ENCODE peak calls at places on chromosome 1, in eight cellular contexts. D, C, H, W, F, I, G and L are unnamed samples.

GRCh38 chr1:24111264-24111997 is 504 bp downstream of the MYOM3 start:
- DNase-seq in C (no peak), D (no peak), I (no peak), G (no peak), W (no peak), F (peak; percentile 49), H (no peak), L (peak; percentile 50)

GRCh38 chr1:151838491-151839412 is 868 bp downstream of the C2CD4D start:
- DNase-seq in F (no peak), D (no peak), W (no peak), C (no peak), I (no peak), G (no peak), H (no peak), L (no peak)

GRCh38 chr1:176786274-176786673 is 323.3 kb downstream of the PAPPA2 start:
- DNase-seq in D (no peak), H (no peak), G (no peak), C (no peak), F (no peak), W (no peak), I (no peak), L (no peak)

GRCh38 chr1:92990828-92991227 is 29.6 kb upstream of the DIPK1A start:
- DNase-seq in I (no peak), D (peak; percentile 12), W (no peak), F (no peak), H (no peak), C (no peak), G (no peak), L (no peak)

GRCh38 chr1:178819123-178819522 is 51.8 kb downstream of the ANGPTL1 start:
- DNase-seq in D (no peak), G (no peak), H (no peak), I (peak; percentile 15), F (no peak), C (no peak), W (no peak), L (no peak)

GRCh38 chr1:244361764-244362473 is 89.8 kb downstream of the ADSS2 start:
- DNase-seq in W (no peak), D (no peak), G (no peak), H (peak; percentile 21), C (no peak), F (no peak), I (peak; percentile 86), L (peak; percentile 24)

GRCh38 chr1:219434285-219434950 is 178.5 kb downstream of the ZC3H11B start:
- DNase-seq in I (no peak), F (no peak), C (no peak), H (no peak), G (no peak), D (no peak), W (no peak), L (no peak)

GRCh38 chr1:52633291-52633754 is 355 bp downstream of the SHISAL2A start:
- DNase-seq in W (no peak), I (no peak), C (no peak), H (no peak), D (no peak), G (no peak), F (no peak), L (no peak)

GRCh38 chr1:10629816-10630571 is 155.2 kb downstream of the PEX14 start:
- DNase-seq in I (no peak), W (no peak), D (no peak), H (no peak), G (peak; percentile 46), F (no peak), C (no peak), L (no peak)

GRCh38 chr1:100622966-100623762 is 85.2 kb downstream of the GPR88 start:
- DNase-seq in F (no peak), I (peak; percentile 93), W (no peak), C (no peak), D (no peak), H (no peak), G (no peak), L (no peak)

GRCh38 chr1:200708769-200709168 is 29.9 kb upstream of the CAMSAP2 start:
- DNase-seq in W (no peak), G (no peak), C (no peak), F (no peak), D (no peak), H (peak; percentile 65), I (peak; percentile 60), L (no peak)

GRCh38 chr1:99005142-99005491 is 456 bp upstream of the PLPPR5 start:
- DNase-seq in C (no peak), F (no peak), I (no peak), G (no peak), H (no peak), D (no peak), W (no peak), L (no peak)

GRCh38 chr1:244450597-244451538 is 841 bp downstream of the ADSS2 start:
- DNase-seq in F (peak; percentile 39), D (peak; percentile 94), G (peak; percentile 68), C (peak; percentile 41), I (peak; percentile 89), W (peak; percentile 73), H (peak; percentile 40), L (peak; percentile 33)

GRCh38 chr1:175073054-175073453 is 5.4 kb downstream of the TNN start:
- DNase-seq in H (no peak), W (no peak), I (no peak), G (no peak), F (peak; percentile 49), C (no peak), D (peak; percentile 72), L (no peak)

GRCh38 chr1:18957136-18957521 is 653 bp upstream of the IFFO2 start:
- DNase-seq in F (no peak), I (no peak), G (no peak), H (no peak), W (no peak), D (no peak), C (no peak), L (no peak)

GRCh38 chr1:240508950-240509349 is 103.0 kb downstream of the GREM2 start:
- DNase-seq in H (no peak), G (no peak), W (no peak), I (peak; percentile 42), D (no peak), F (no peak), C (no peak), L (no peak)

GRCh38 chr1:6743189-6744101 is 41.8 kb upstream of the CAMTA1 start:
- DNase-seq in I (peak; percentile 77), D (no peak), F (peak; percentile 68), G (no peak), C (no peak), H (no peak), W (peak; percentile 45), L (peak; percentile 78)

DNA sequence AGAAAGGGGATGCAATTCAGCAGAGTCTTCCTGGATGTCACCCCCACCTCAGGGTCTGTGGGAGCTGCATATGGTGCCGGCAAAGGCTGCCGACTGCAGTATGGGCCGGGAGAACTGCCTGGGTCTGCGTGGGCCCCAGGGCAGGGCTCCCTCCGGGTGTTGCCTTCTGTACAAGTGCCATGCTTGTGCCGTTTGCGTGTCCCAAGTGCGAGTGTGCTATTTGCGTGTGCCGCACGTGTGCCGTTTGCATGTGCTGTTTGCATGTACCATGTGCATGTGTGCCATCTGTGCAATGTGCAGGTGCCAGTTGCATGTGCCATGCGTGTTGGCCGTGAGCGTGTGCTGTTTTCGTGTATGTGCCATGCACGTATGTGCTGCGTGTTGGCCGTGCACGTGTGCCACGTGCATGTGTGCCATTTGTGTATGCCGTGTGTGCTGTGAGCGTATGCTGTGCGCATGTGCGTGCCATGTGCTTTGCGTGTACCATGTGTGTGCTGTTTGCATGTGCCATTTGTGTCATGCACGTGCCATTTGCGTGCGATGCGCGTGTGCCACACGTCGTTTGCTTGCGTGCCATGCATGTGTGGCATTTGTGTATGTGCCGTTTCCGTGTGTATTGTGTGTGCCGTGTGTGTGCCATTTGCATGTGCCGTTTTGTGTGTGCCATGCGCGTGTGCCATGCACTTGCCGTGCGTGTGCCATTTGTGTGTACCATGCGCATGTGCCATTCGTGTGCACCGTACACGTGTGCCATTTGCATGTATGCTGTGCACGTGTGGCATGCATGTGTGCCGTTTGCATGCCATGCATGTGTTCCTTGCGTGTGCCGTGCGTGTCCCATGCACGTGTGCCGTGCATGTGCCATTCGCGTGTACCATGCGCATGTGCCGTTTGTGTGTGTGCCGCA is 1.5 kb upstream of the TAS1R3 start:
- DNase-seq in C (no peak), H (no peak), G (no peak), I (no peak), W (no peak), F (no peak), D (no peak), L (no peak)
- H3K4me3 ChIP-seq in C (no peak overlapping the region), H (no peak overlapping the region), G (no peak overlapping the region), I (no peak overlapping the region), W (no peak overlapping the region), F (no peak overlapping the region), D (no peak overlapping the region), L (no peak overlapping the region)

GRCh38 chr1:96366516-96366915 is 355.1 kb upstream of the PTBP2 start:
- DNase-seq in G (no peak), W (no peak), I (no peak), H (no peak), C (no peak), F (no peak), D (no peak), L (no peak)
- TF ChIP-seq CTCF in G (no peak), W (no peak), I (no peak), H (no peak), C (no peak), F (no peak), D (no peak), L (no peak)

GRCh38 chr1:155001688-155002474 is 721 bp upstream of the ZBTB7B start:
- DNase-seq in I (peak; percentile 99), W (peak; percentile 100), C (peak; percentile 100), D (peak; percentile 100), H (peak; percentile 96), G (peak; percentile 100), F (peak; percentile 100), L (peak; percentile 100)
- TF ChIP-seq POLR2A in I (no peak), W (peak; percentile 92), C (peak; percentile 81), D (peak; percentile 84), H (no peak), G (peak; percentile 71), F (peak; percentile 92), L (peak; percentile 75)

DNA sequence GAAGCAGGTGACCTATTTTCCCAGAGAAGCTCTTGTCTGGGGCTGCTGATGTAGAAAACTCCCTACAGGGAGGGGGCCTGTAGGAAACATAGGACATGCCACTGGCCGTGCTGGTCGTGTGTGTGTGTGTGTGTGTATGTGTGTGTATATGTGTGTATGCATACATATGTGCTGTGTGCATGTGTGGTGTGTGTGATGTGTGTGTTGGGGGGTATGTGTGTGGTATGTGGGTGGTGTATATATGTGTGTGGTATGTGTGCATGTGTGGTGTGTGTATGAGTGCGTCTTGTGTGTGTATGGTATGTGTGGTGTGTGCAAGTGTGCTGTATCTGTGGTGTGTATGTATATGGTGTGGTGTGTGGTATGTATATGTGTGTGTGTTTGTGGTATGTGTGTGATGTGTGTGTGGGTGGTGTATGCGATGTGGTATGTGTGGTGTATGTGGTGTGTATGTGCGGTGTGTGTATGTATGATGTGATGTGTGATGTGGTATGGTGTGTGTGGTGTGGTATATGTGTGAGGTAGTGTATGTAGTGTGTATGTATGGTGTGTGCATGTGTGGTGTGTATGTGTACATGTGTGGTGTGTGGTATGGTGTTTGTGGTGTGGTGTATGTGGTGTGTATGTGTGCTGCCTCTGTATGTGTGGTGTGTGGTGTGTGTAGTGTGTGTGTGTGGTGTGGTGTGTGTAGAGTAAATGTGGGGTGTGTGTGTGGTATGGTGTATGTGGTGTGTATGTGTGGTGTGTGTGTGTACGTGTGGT is 120.9 kb upstream of the CACHD1 start:
- DNase-seq in G (no peak), I (no peak), D (no peak), C (no peak), H (no peak), F (no peak), W (no peak), L (no peak)
- H3K4me3 ChIP-seq in G (no peak overlapping the region), I (no peak overlapping the region), D (no peak overlapping the region), C (no peak overlapping the region), H (no peak overlapping the region), F (no peak overlapping the region), W (no peak overlapping the region), L (no peak overlapping the region)